ENCODE peak calls at places on chromosomes 3 and 15, in eight cellular contexts. R is neural progenitor cell, B is mesendoderm, Y is K562, Q is adipocyte, Z is GM23248, F is neuronal stem cell, P is fibroblast of lung. K is an unnamed sample.
A peak's percentile ranks its signal among the peaks of the same experiment; 100 is the strongest.

GRCh38 chr15:79378394-79379158 is 53.6 kb upstream of the MINAR1 start:
- DNase-seq in B (no peak), R (no peak), P (no peak), Q (no peak), Y (peak; percentile 30), F (no peak), Z (no peak), K (peak; percentile 21)

GRCh38 chr3:12884790-12885584 is 43.6 kb upstream of the RPL32 start:
- DNase-seq in P (no peak), Z (no peak), R (no peak), Y (no peak), F (no peak), Q (no peak), B (no peak), K (no peak)

GRCh38 chr3:111635403-111635802 is 40.3 kb upstream of the ZBED2 start:
- DNase-seq in P (no peak), B (no peak), F (no peak), Z (no peak), Y (no peak), Q (no peak), R (no peak), K (no peak)

GRCh38 chr3:6644070-6644929 is 216.6 kb upstream of the GRM7 start:
- DNase-seq in F (no peak), B (peak; percentile 14), Z (no peak), Y (peak; percentile 15), Q (no peak), P (no peak), R (no peak), K (no peak)

GRCh38 chr3:13800064-13800463 is 79.8 kb downstream of the WNT7A start:
- DNase-seq in Z (no peak), Y (no peak), R (no peak), Q (no peak), P (no peak), F (no peak), B (no peak), K (no peak)

GRCh38 chr3:181720281-181720680 is 8.6 kb downstream of the SOX2 start:
- DNase-seq in B (no peak), Q (no peak), P (peak; percentile 80), R (no peak), F (no peak), Z (no peak), Y (peak; percentile 64), K (no peak)

GRCh38 chr3:149917124-149917667 is 53.5 kb downstream of the PFN2 start:
- DNase-seq in Z (no peak), Q (no peak), F (no peak), R (no peak), B (no peak), P (no peak), Y (no peak), K (no peak)

GRCh38 chr15:59165726-59166125 is 40.9 kb upstream of the LDHAL6B start:
- DNase-seq in B (no peak), F (no peak), Q (no peak), Z (peak; percentile 21), R (no peak), P (peak; percentile 41), Y (no peak), K (peak; percentile 75)

GRCh38 chr3:5581743-5582142 is 394.2 kb downstream of the EDEM1 start:
- DNase-seq in Q (no peak), B (no peak), Y (no peak), F (no peak), P (no peak), R (no peak), Z (no peak), K (no peak)

GRCh38 chr15:41568350-41569017 is 9.5 kb downstream of the TYRO3 start:
- DNase-seq in R (peak; percentile 95), Q (peak; percentile 11), Y (peak; percentile 65), F (peak; percentile 86), P (no peak), Z (no peak), B (peak; percentile 99), K (peak; percentile 16)

GRCh38 chr15:78712797-78713515 is 71.9 kb upstream of the CHRNB4 start:
- DNase-seq in P (no peak), R (no peak), Z (no peak), B (no peak), Y (no peak), F (no peak), Q (no peak), K (no peak)

GRCh38 chr3:134311693-134312071 is 61.0 kb upstream of the RYK start:
- DNase-seq in B (no peak), Q (no peak), F (no peak), Z (no peak), Y (no peak), P (peak; percentile 65), R (no peak), K (no peak)

GRCh38 chr15:41928637-41929620 is 35.1 kb upstream of the SPTBN5 start:
- DNase-seq in R (peak; percentile 30), F (no peak), Y (no peak), Z (no peak), B (no peak), Q (no peak), P (no peak), K (no peak)

GRCh38 chr3:67920311-67920710 is 265.9 kb upstream of the SUCLG2 start:
- DNase-seq in R (no peak), Q (no peak), Z (no peak), P (no peak), F (no peak), B (no peak), Y (no peak), K (no peak)

GRCh38 chr3:60933828-60934227 is 317.4 kb downstream of the FHIT start:
- DNase-seq in F (no peak), Z (no peak), Q (no peak), Y (no peak), B (peak; percentile 14), R (no peak), P (no peak), K (no peak)

GRCh38 chr15:72375501-72375845 is 341 bp downstream of the HEXA start:
- DNase-seq in Y (peak; percentile 27), P (no peak), Z (no peak), F (no peak), Q (no peak), B (no peak), R (no peak), K (no peak)

GRCh38 chr3:102449341-102449740 is 14.5 kb downstream of the ZPLD1 start:
- DNase-seq in Z (no peak), B (no peak), F (no peak), Q (no peak), Y (no peak), P (peak; percentile 36), R (no peak), K (no peak)

GRCh38 chr15:50353251-50353998 is 1.6 kb downstream of the GABPB1 start:
- DNase-seq in Q (peak; percentile 92), B (no peak), Z (peak; percentile 92), R (no peak), F (no peak), Y (peak; percentile 26), P (peak; percentile 93), K (peak; percentile 78)

GRCh38 chr3:27632431-27633223 is 89.5 kb downstream of the EOMES start:
- DNase-seq in Y (no peak), B (peak; percentile 63), Q (peak; percentile 59), R (peak; percentile 71), P (peak; percentile 77), Z (peak; percentile 83), F (no peak), K (peak; percentile 66)

DNA sequence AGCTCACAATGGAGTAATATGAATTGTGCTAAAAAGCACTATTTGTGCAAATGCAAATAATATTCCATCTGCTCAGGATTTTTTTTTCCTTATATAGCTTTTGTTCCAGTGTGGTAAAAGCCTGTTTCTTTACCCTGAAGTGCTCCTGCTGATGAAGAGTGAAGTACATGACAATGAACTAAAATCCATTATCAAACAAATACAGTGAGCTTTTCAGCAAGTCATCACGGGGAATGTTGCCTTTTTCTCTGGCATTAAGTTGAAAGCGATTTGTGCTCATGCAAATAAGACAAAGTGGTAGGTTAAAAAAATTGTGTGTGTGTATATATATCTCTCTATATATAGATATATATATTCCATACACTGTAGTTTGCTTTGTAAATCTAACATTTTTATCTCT is 28.6 kb upstream of the CCDC39 start:
- DNase-seq in P (no peak), Z (no peak), B (no peak), R (no peak), Q (no peak), Y (no peak), F (no peak), K (no peak)
- H3K9ac ChIP-seq in P (no peak overlapping the region), Z (no peak overlapping the region), B (no peak overlapping the region), R (no peak overlapping the region), Q (peak overlapping the region; percentile 2), Y (no peak overlapping the region), F (no peak overlapping the region), K (no peak overlapping the region)

GRCh38 chr3:47578691-47579632 is at the start of gene CSPG5:
- DNase-seq in P (no peak), Q (peak; percentile 60), F (peak; percentile 47), B (no peak), R (peak; percentile 85), Y (peak; percentile 72), Z (peak; percentile 50), K (no peak)
- H3K9ac ChIP-seq in P (no peak within 1 kb of the TSS), Q (peak within 1 kb of the TSS; percentile 13), F (peak within 1 kb of the TSS; percentile 89), B (peak within 1 kb of the TSS; percentile 32), R (no peak within 1 kb of the TSS), Y (no peak within 1 kb of the TSS), Z (no peak within 1 kb of the TSS), K (no peak within 1 kb of the TSS)

DNA sequence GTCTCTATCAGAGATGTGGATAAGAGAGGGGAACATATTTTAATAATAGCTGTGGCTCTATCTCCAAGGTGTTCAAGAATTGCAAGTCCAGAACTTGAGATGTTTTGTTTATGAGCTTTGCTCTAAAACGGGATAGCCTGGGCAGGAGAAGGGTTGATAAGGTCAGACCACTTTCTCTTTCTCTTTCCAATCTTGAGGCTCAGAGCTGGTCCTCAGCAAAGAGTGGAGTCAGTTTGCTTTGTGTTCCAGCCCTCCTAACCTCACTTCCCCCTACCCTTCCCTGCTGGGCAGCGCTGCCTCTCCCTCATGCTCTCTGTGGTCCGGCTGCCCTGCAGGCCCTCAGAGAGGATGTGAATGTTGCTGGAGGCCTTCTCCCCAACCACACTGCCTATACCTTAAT is 13.8 kb downstream of the KLHL6 start:
- DNase-seq in R (no peak), Z (no peak), Q (no peak), P (no peak), F (no peak), Y (no peak), B (no peak), K (peak; percentile 9)
- H3K9ac ChIP-seq in R (no peak overlapping the region), Z (no peak overlapping the region), Q (no peak overlapping the region), P (no peak overlapping the region), F (no peak overlapping the region), Y (no peak overlapping the region), B (no peak overlapping the region), K (no peak overlapping the region)

DNA sequence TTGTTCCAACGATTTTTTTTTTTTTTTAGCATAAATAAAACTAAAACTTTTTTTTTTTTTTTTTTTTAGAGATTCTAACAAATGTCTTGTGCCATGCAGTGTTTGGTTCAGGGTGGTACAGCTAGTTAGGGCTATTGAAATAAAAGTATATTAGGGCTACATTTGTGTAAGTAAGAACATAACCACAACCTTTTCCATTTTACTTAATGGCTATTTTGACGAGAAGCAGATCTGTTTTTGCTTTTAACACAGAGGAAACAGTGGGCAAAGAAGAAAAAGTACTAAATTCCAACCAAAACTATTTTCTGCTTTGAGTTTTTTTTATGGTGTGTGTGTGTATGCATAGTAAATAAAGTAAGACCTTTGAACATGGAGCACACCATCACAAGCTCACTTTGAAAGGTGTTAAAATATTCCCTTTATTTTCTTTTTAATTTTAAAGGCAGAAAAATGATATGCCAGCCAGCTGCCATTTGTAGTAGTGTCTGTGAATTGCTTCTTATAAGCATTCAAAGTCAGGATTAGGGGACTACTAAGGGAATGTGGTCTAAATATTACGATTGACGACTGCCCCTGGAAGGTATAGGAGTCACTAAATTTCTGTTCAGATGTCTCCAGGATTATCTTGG is 3.0 kb downstream of the RARB start:
- DNase-seq in Q (no peak), Z (no peak), B (no peak), Y (no peak), P (no peak), R (no peak), F (no peak), K (peak; percentile 69)
- H3K9ac ChIP-seq in Q (no peak overlapping the region), Z (no peak overlapping the region), B (no peak overlapping the region), Y (no peak overlapping the region), P (no peak overlapping the region), R (no peak overlapping the region), F (no peak overlapping the region), K (peak overlapping the region; percentile 98)

K was measured in endothelial cell of umbilical vein.